ENCODE peak calls at places on chromosomes 6 and 20, in six cellular contexts. One of them, this sample, is unnamed.

GRCh38 chr20:14341782-14342181 is 4.4 kb upstream of the FLRT3 start:
- DNase-seq in Calu3: no peak
- DNase-seq in NCI-H226: no peak
- DNase-seq in KG1: no peak
- DNase-seq in lower lobe of right lung: no peak
- DNase-seq in left cardiac atrium: no peak
- DNase-seq in this sample: no peak

GRCh38 chr6:72761767-72762166 is 139.9 kb downstream of the KCNQ5 start:
- DNase-seq in NCI-H226: no peak
- DNase-seq in left cardiac atrium: no peak
- DNase-seq in KG1: no peak
- DNase-seq in Calu3: no peak
- DNase-seq in lower lobe of right lung: no peak
- DNase-seq in this sample: no peak

GRCh38 chr6:7251861-7252260 is 61.1 kb downstream of the SSR1 start:
- DNase-seq in left cardiac atrium: no peak
- DNase-seq in Calu3: no peak
- DNase-seq in KG1: no peak
- DNase-seq in NCI-H226: no peak
- DNase-seq in lower lobe of right lung: peak
- DNase-seq in this sample: no peak

GRCh38 chr20:58886546-58886945 is 34.0 kb downstream of the GNAS start:
- DNase-seq in NCI-H226: no peak
- DNase-seq in KG1: no peak
- DNase-seq in lower lobe of right lung: no peak
- DNase-seq in Calu3: no peak
- DNase-seq in left cardiac atrium: no peak
- DNase-seq in this sample: no peak

GRCh38 chr6:28491984-28492317 is 23.6 kb downstream of the GPX6 start:
- DNase-seq in Calu3: no peak
- DNase-seq in lower lobe of right lung: no peak
- DNase-seq in NCI-H226: no peak
- DNase-seq in KG1: no peak
- DNase-seq in left cardiac atrium: no peak
- DNase-seq in this sample: no peak

GRCh38 chr6:114194362-114195343 is 148.2 kb downstream of the HS3ST5 start:
- DNase-seq in left cardiac atrium: peak
- DNase-seq in KG1: no peak
- DNase-seq in Calu3: no peak
- DNase-seq in lower lobe of right lung: no peak
- DNase-seq in NCI-H226: peak
- DNase-seq in this sample: peak

GRCh38 chr20:38599410-38599882 is 2.2 kb upstream of the ARHGAP40 start:
- DNase-seq in lower lobe of right lung: peak
- DNase-seq in left cardiac atrium: peak
- DNase-seq in NCI-H226: no peak
- DNase-seq in Calu3: peak
- DNase-seq in KG1: no peak
- DNase-seq in this sample: peak

GRCh38 chr6:20404641-20405032 is 3.0 kb downstream of the E2F3 start:
- DNase-seq in left cardiac atrium: peak
- DNase-seq in lower lobe of right lung: no peak
- DNase-seq in NCI-H226: peak
- DNase-seq in Calu3: peak
- DNase-seq in KG1: no peak
- DNase-seq in this sample: peak

This sample was measured in thyroid gland.